ENCODE peak calls at places on chromosome 13, in eight cellular contexts. D, X, I, J, O, G, R and E are unnamed samples.

GRCh38 chr13:82597737-82598136 is 1284.5 kb downstream of the SLITRK1 start:
- DNase-seq in D (no peak), X (peak; percentile 58), I (no peak), J (no peak), O (no peak), G (no peak), R (no peak), E (no peak)

GRCh38 chr13:98989469-98990235 is 11.8 kb upstream of the DOCK9 start:
- DNase-seq in D (no peak), X (no peak), I (no peak), J (no peak), O (no peak), G (no peak), R (no peak), E (no peak)

GRCh38 chr13:48585456-48585840 is 52.6 kb upstream of the RCBTB2 start:
- DNase-seq in D (peak; percentile 77), X (peak; percentile 68), I (peak; percentile 96), J (no peak), O (peak; percentile 82), G (peak; percentile 89), R (no peak), E (no peak)

GRCh38 chr13:99398916-99399622 is 91.9 kb upstream of the GPR183 start:
- DNase-seq in D (no peak), X (no peak), I (no peak), J (no peak), O (no peak), G (no peak), R (no peak), E (no peak)

GRCh38 chr13:36421447-36421846 is 10.8 kb upstream of the CCNA1 start:
- DNase-seq in D (peak; percentile 51), X (no peak), I (peak; percentile 22), J (no peak), O (peak; percentile 60), G (peak; percentile 29), R (no peak), E (peak; percentile 43)

GRCh38 chr13:45179428-45179827 is 21.4 kb downstream of the KCTD4 start:
- DNase-seq in D (peak; percentile 77), X (no peak), I (no peak), J (no peak), O (peak; percentile 81), G (no peak), R (no peak), E (no peak)

GRCh38 chr13:20340759-20341161 is 108.6 kb upstream of the GJB6 start:
- DNase-seq in D (no peak), X (no peak), I (no peak), J (no peak), O (peak; percentile 29), G (no peak), R (peak; percentile 28), E (no peak)

GRCh38 chr13:52695856-52696255 is 43.2 kb downstream of the SUGT1 start:
- DNase-seq in D (peak; percentile 31), X (no peak), I (no peak), J (no peak), O (peak; percentile 42), G (peak; percentile 19), R (no peak), E (no peak)

GRCh38 chr13:43664700-43665191 is 122.0 kb downstream of the ENOX1 start:
- DNase-seq in D (peak; percentile 57), X (peak; percentile 76), I (peak; percentile 5), J (no peak), O (peak; percentile 63), G (peak; percentile 69), R (peak; percentile 24), E (peak; percentile 39)

GRCh38 chr13:24112791-24113190 is 47.7 kb upstream of the SPATA13 start:
- DNase-seq in D (peak; percentile 67), X (no peak), I (peak; percentile 7), J (no peak), O (peak; percentile 74), G (no peak), R (no peak), E (no peak)

GRCh38 chr13:76621726-76622125 is 264.5 kb downstream of the KCTD12 start:
- DNase-seq in D (no peak), X (no peak), I (no peak), J (no peak), O (no peak), G (no peak), R (no peak), E (no peak)

GRCh38 chr13:24747248-24748151 is 16.5 kb upstream of the RNF17 start:
- DNase-seq in D (peak; percentile 2), X (peak; percentile 56), I (peak; percentile 12), J (no peak), O (peak; percentile 15), G (no peak), R (peak; percentile 14), E (no peak)

GRCh38 chr13:49347650-49348385 is 96.0 kb downstream of the CAB39L start:
- DNase-seq in D (no peak), X (no peak), I (no peak), J (no peak), O (no peak), G (no peak), R (no peak), E (no peak)

GRCh38 chr13:34246511-34246910 is 428.6 kb downstream of the RFC3 start:
- DNase-seq in D (no peak), X (no peak), I (peak; percentile 4), J (no peak), O (peak; percentile 18), G (peak; percentile 74), R (no peak), E (peak; percentile 18)

GRCh38 chr13:100566543-100566942 is 22.0 kb downstream of the GGACT start:
- DNase-seq in D (peak; percentile 41), X (no peak), I (no peak), J (no peak), O (peak; percentile 60), G (peak; percentile 69), R (no peak), E (peak; percentile 11)

GRCh38 chr13:44668707-44669106 is 92.6 kb upstream of the TSC22D1 start:
- DNase-seq in D (peak; percentile 55), X (no peak), I (peak; percentile 27), J (no peak), O (peak; percentile 63), G (peak; percentile 55), R (no peak), E (peak; percentile 64)

GRCh38 chr13:75787249-75787940 is 151.3 kb downstream of the LMO7 start:
- DNase-seq in D (peak; percentile 82), X (no peak), I (no peak), J (no peak), O (peak; percentile 84), G (no peak), R (peak; percentile 31), E (no peak)

GRCh38 chr13:113937073-113937472 is 36.8 kb downstream of the C13orf46 start:
- DNase-seq in D (no peak), X (no peak), I (no peak), J (no peak), O (no peak), G (no peak), R (no peak), E (no peak)

GRCh38 chr13:110880627-110881026 is 34.2 kb downstream of the ANKRD10 start:
- DNase-seq in D (no peak), X (no peak), I (no peak), J (no peak), O (no peak), G (no peak), R (no peak), E (no peak)

GRCh38 chr13:75621147-75621546 is 15.0 kb upstream of the LMO7 start:
- DNase-seq in D (peak; percentile 79), X (no peak), I (peak; percentile 36), J (no peak), O (peak; percentile 86), G (peak; percentile 41), R (peak; percentile 43), E (no peak)

GRCh38 chr13:30569901-30570576 is 47.7 kb upstream of the USPL1 start:
- DNase-seq in D (peak; percentile 98), X (no peak), I (no peak), J (peak; percentile 85), O (peak; percentile 99), G (peak; percentile 88), R (peak; percentile 81), E (peak; percentile 40)

GRCh38 chr13:29888306-29888705 is 37.9 kb upstream of the UBL3 start:
- DNase-seq in D (no peak), X (no peak), I (no peak), J (no peak), O (no peak), G (no peak), R (no peak), E (no peak)

GRCh38 chr13:29573190-29573589 is 22.3 kb downstream of the SLC7A1 start:
- DNase-seq in D (no peak), X (no peak), I (peak; percentile 19), J (no peak), O (peak; percentile 49), G (no peak), R (no peak), E (no peak)

DNA sequence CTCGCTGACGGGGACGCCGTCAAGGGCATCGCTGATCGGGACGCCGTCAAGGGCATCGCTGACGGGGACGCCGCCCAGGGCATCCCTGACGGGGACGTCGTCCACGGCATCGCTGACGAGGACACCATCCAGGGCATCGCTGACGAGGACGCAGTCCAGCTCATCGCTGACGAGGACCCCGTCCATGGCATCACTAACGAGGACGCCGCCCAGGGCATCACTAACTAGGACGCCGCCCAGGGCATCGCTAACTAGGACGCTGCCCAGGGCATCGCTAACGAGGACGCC is 945.2 kb downstream of the TUBA3C start:
- DNase-seq in D (no peak), X (no peak), I (no peak), J (no peak), O (no peak), G (no peak), R (no peak), E (no peak)
- H3K9me3 ChIP-seq in D (peaks cover 3% of the 10 kb centered on the region), X (peaks cover 6% of the 10 kb centered on the region), I (peaks cover 20% of the 10 kb centered on the region), J (peaks cover 29% of the 10 kb centered on the region), O (peaks cover 2% of the 10 kb centered on the region), G (peaks cover 29% of the 10 kb centered on the region), R (peaks cover 20% of the 10 kb centered on the region), E (no peaks in the 10 kb centered on the region)

GRCh38 chr13:107266657-107267056 is 698.7 kb upstream of the ARGLU1 start:
- DNase-seq in D (no peak), X (no peak), I (no peak), J (no peak), O (no peak), G (no peak), R (no peak), E (no peak)
- TF ChIP-seq CTCF in D (no peak), X (no peak), I (no peak), J (no peak), O (no peak), G (no peak), R (no peak), E (no peak)

GRCh38 chr13:108495686-108496363 is 133.6 kb upstream of the MYO16 start:
- DNase-seq in D (peak; percentile 24), X (peak; percentile 68), I (no peak), J (no peak), O (peak; percentile 18), G (no peak), R (peak; percentile 5), E (no peak)
- TF ChIP-seq EZH2 in D (no peak), X (peak; percentile 26), I (no peak), J (peak; percentile 69), O (peak; percentile 52), G (no peak), R (no peak), E (no peak)

DNA sequence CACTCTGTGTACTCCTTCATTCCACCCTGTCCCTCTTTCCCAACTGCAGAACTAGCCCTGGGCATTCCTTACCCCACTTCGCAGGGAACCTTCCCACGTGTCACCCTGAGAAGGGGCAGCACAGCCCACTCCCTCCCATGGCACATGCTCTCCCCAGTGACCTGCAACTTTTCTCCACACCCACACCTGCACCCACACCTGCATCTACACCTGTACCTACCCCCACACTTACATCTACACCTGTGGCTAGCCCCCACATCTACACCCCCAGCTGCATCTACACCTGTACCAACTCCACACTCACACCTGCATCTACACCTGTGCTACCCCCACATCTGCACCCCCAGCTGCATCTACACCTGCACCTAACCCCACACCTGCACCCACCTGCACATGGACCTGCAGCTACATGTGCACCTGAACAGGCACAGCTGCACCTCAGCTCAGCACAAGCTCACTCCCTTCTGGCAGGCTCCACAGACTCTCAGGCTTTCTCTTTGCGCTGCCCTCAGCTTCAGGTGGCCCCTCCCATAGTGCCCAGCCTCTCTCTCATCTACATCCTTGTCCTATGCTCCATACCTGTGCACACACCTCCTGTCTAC is 234.1 kb downstream of the TUBA3C start:
- DNase-seq in D (no peak), X (no peak), I (no peak), J (no peak), O (no peak), G (no peak), R (no peak), E (no peak)
- H3K9me3 ChIP-seq in D (peaks cover 8% of the 10 kb centered on the region), X (peaks cover 6% of the 10 kb centered on the region), I (peaks cover 10% of the 10 kb centered on the region), J (peaks cover 11% of the 10 kb centered on the region), O (no peaks in the 10 kb centered on the region), G (no peaks in the 10 kb centered on the region), R (no peaks in the 10 kb centered on the region), E (no peaks in the 10 kb centered on the region)